ENCODE peak calls at places on chromosomes 7 and 10, in four cellular contexts. One of them, this sample, is unnamed.

GRCh38 chr10:74177140-74177677 is 26.2 kb downstream of the ADK start:
- DNase-seq in endothelial cell: no peak
- DNase-seq in stimulated activated CD4-positive, alpha-beta T cell treated with anti-CD3 and anti-CD28 coated beads, Interleukin-2, amount 100 ng/mL, for 48 hours: peak
- DNase-seq in GDM1: no peak
- DNase-seq in this sample: no peak

GRCh38 chr7:103821105-103821504 is 168.4 kb downstream of the RELN start:
- DNase-seq in stimulated activated CD4-positive, alpha-beta T cell treated with anti-CD3 and anti-CD28 coated beads, Interleukin-2, amount 100 ng/mL, for 48 hours: no peak
- DNase-seq in GDM1: no peak
- DNase-seq in endothelial cell: no peak
- DNase-seq in this sample: no peak

GRCh38 chr10:112006831-112007230 is 176.7 kb downstream of the GPAM start:
- DNase-seq in endothelial cell: no peak
- DNase-seq in stimulated activated CD4-positive, alpha-beta T cell treated with anti-CD3 and anti-CD28 coated beads, Interleukin-2, amount 100 ng/mL, for 48 hours: no peak
- DNase-seq in GDM1: no peak
- DNase-seq in this sample: no peak

GRCh38 chr7:94510582-94511456 is 1.2 kb downstream of the CASD1 start:
- DNase-seq in endothelial cell: peak
- DNase-seq in GDM1: no peak
- DNase-seq in stimulated activated CD4-positive, alpha-beta T cell treated with anti-CD3 and anti-CD28 coated beads, Interleukin-2, amount 100 ng/mL, for 48 hours: peak
- DNase-seq in this sample: no peak

GRCh38 chr7:70997275-70997674 is 134.7 kb upstream of the GALNT17 start:
- DNase-seq in stimulated activated CD4-positive, alpha-beta T cell treated with anti-CD3 and anti-CD28 coated beads, Interleukin-2, amount 100 ng/mL, for 48 hours: no peak
- DNase-seq in GDM1: no peak
- DNase-seq in endothelial cell: no peak
- DNase-seq in this sample: no peak

GRCh38 chr7:84291756-84292155 is 97.2 kb upstream of the SEMA3A start:
- DNase-seq in GDM1: no peak
- DNase-seq in endothelial cell: no peak
- DNase-seq in stimulated activated CD4-positive, alpha-beta T cell treated with anti-CD3 and anti-CD28 coated beads, Interleukin-2, amount 100 ng/mL, for 48 hours: no peak
- DNase-seq in this sample: no peak

GRCh38 chr7:81691199-81691821 is 78.5 kb downstream of the HGF start:
- DNase-seq in GDM1: no peak
- DNase-seq in stimulated activated CD4-positive, alpha-beta T cell treated with anti-CD3 and anti-CD28 coated beads, Interleukin-2, amount 100 ng/mL, for 48 hours: no peak
- DNase-seq in endothelial cell: no peak
- DNase-seq in this sample: no peak

GRCh38 chr7:111357691-111358090 is 204.6 kb downstream of the IMMP2L start:
- DNase-seq in endothelial cell: no peak
- DNase-seq in GDM1: no peak
- DNase-seq in stimulated activated CD4-positive, alpha-beta T cell treated with anti-CD3 and anti-CD28 coated beads, Interleukin-2, amount 100 ng/mL, for 48 hours: no peak
- DNase-seq in this sample: no peak

GRCh38 chr10:107409517-107409916 is 245.0 kb upstream of the SORCS1 start:
- DNase-seq in endothelial cell: peak
- DNase-seq in GDM1: no peak
- DNase-seq in stimulated activated CD4-positive, alpha-beta T cell treated with anti-CD3 and anti-CD28 coated beads, Interleukin-2, amount 100 ng/mL, for 48 hours: no peak
- DNase-seq in this sample: no peak

GRCh38 chr7:102310414-102310815 is 23.7 kb downstream of the SH2B2 start:
- DNase-seq in endothelial cell: no peak
- DNase-seq in stimulated activated CD4-positive, alpha-beta T cell treated with anti-CD3 and anti-CD28 coated beads, Interleukin-2, amount 100 ng/mL, for 48 hours: no peak
- DNase-seq in GDM1: no peak
- DNase-seq in this sample: no peak

GRCh38 chr7:99393363-99394187 is 14.8 kb downstream of the PDAP1 start:
- DNase-seq in endothelial cell: peak
- DNase-seq in stimulated activated CD4-positive, alpha-beta T cell treated with anti-CD3 and anti-CD28 coated beads, Interleukin-2, amount 100 ng/mL, for 48 hours: no peak
- DNase-seq in GDM1: no peak
- DNase-seq in this sample: no peak

GRCh38 chr10:100021322-100021721 is 11.6 kb upstream of the DNMBP start:
- DNase-seq in endothelial cell: no peak
- DNase-seq in GDM1: no peak
- DNase-seq in stimulated activated CD4-positive, alpha-beta T cell treated with anti-CD3 and anti-CD28 coated beads, Interleukin-2, amount 100 ng/mL, for 48 hours: no peak
- DNase-seq in this sample: no peak

GRCh38 chr10:124394583-124394982 is 24.1 kb downstream of the OAT start:
- DNase-seq in stimulated activated CD4-positive, alpha-beta T cell treated with anti-CD3 and anti-CD28 coated beads, Interleukin-2, amount 100 ng/mL, for 48 hours: no peak
- DNase-seq in endothelial cell: no peak
- DNase-seq in GDM1: no peak
- DNase-seq in this sample: no peak

GRCh38 chr10:69089638-69090599 is 2.0 kb downstream of the SRGN start:
- DNase-seq in stimulated activated CD4-positive, alpha-beta T cell treated with anti-CD3 and anti-CD28 coated beads, Interleukin-2, amount 100 ng/mL, for 48 hours: peak
- DNase-seq in GDM1: no peak
- DNase-seq in endothelial cell: no peak
- DNase-seq in this sample: peak

GRCh38 chr7:143245123-143245522 is 18.1 kb upstream of the GSTK1 start:
- DNase-seq in GDM1: no peak
- DNase-seq in endothelial cell: no peak
- DNase-seq in stimulated activated CD4-positive, alpha-beta T cell treated with anti-CD3 and anti-CD28 coated beads, Interleukin-2, amount 100 ng/mL, for 48 hours: no peak
- DNase-seq in this sample: no peak

GRCh38 chr10:43024942-43025700 is 51.7 kb upstream of the RET start:
- DNase-seq in GDM1: no peak
- DNase-seq in stimulated activated CD4-positive, alpha-beta T cell treated with anti-CD3 and anti-CD28 coated beads, Interleukin-2, amount 100 ng/mL, for 48 hours: no peak
- DNase-seq in endothelial cell: no peak
- DNase-seq in this sample: no peak

GRCh38 chr7:4882742-4883351 is 669 bp downstream of the RADIL start:
- DNase-seq in endothelial cell: peak
- DNase-seq in stimulated activated CD4-positive, alpha-beta T cell treated with anti-CD3 and anti-CD28 coated beads, Interleukin-2, amount 100 ng/mL, for 48 hours: no peak
- DNase-seq in GDM1: no peak
- DNase-seq in this sample: no peak

This sample was measured in GM18507.